ENCODE peak calls at places on chromosome 1, in seven cellular contexts. K is HFF-Myc, V is WTC11, I is Calu3, O is vagina, G is coronary artery, J is BE2C. W is an unnamed sample.

GRCh38 chr1:30226648-30227047 is 496.7 kb downstream of the MATN1 start:
- DNase-seq in K (no peak), V (no peak), I (no peak), O (no peak), G (no peak), J (no peak), W (no peak)

GRCh38 chr1:1925437-1926345 is 6.6 kb upstream of the TMEM52 start:
- DNase-seq in K (no peak), V (no peak), I (no peak), O (no peak), G (no peak), J (no peak), W (no peak)

GRCh38 chr1:9320520-9321479 is 28.1 kb downstream of the SPSB1 start:
- DNase-seq in K (no peak), V (no peak), I (no peak), O (no peak), G (no peak), J (no peak), W (no peak)

GRCh38 chr1:150429805-150430204 is 57.4 kb upstream of the TARS2 start:
- DNase-seq in K (no peak), V (no peak), I (no peak), O (no peak), G (no peak), J (no peak), W (no peak)

GRCh38 chr1:24555591-24556413 is at the start of gene NCMAP:
- DNase-seq in K (no peak), V (peak; percentile 53), I (peak; percentile 83), O (no peak), G (no peak), J (no peak), W (no peak)

GRCh38 chr1:62307516-62308492 is 11.4 kb downstream of the KANK4 start:
- DNase-seq in K (no peak), V (no peak), I (no peak), O (no peak), G (no peak), J (peak; percentile 75), W (no peak)

GRCh38 chr1:91650764-91651163 is 150.1 kb downstream of the CDC7 start:
- DNase-seq in K (peak; percentile 94), V (no peak), I (no peak), O (no peak), G (peak; percentile 91), J (no peak), W (no peak)

GRCh38 chr1:184971522-184972265 is 2.6 kb downstream of the NIBAN1 start:
- DNase-seq in K (no peak), V (no peak), I (no peak), O (no peak), G (no peak), J (no peak), W (no peak)

GRCh38 chr1:170537798-170538503 is 6.0 kb downstream of the GORAB start:
- DNase-seq in K (no peak), V (no peak), I (peak; percentile 20), O (no peak), G (no peak), J (no peak), W (no peak)

GRCh38 chr1:248102847-248103246 is 7.9 kb downstream of the OR2L13 start:
- DNase-seq in K (no peak), V (no peak), I (no peak), O (no peak), G (no peak), J (no peak), W (no peak)

GRCh38 chr1:15178571-15179484 is 25.3 kb downstream of the TMEM51 start:
- DNase-seq in K (peak; percentile 88), V (no peak), I (peak; percentile 43), O (no peak), G (no peak), J (no peak), W (no peak)

GRCh38 chr1:16248603-16249534 is 11.9 kb upstream of the CPLANE2 start:
- DNase-seq in K (peak; percentile 39), V (no peak), I (peak; percentile 65), O (no peak), G (peak; percentile 94), J (peak; percentile 88), W (peak; percentile 59)

GRCh38 chr1:172469717-172470116 is 25.8 kb upstream of the PIGC start:
- DNase-seq in K (no peak), V (no peak), I (no peak), O (no peak), G (no peak), J (no peak), W (no peak)

GRCh38 chr1:61208815-61209214 is 126.5 kb downstream of the NFIA start:
- DNase-seq in K (no peak), V (no peak), I (no peak), O (no peak), G (no peak), J (no peak), W (no peak)

GRCh38 chr1:61207416-61207815 is 125.1 kb downstream of the NFIA start:
- DNase-seq in K (no peak), V (no peak), I (no peak), O (no peak), G (no peak), J (no peak), W (no peak)

GRCh38 chr1:61213612-61214011 is 131.3 kb downstream of the NFIA start:
- DNase-seq in K (no peak), V (no peak), I (no peak), O (no peak), G (no peak), J (no peak), W (no peak)

GRCh38 chr1:61208172-61208571 is 125.8 kb downstream of the NFIA start:
- DNase-seq in K (no peak), V (no peak), I (no peak), O (no peak), G (no peak), J (no peak), W (no peak)

DNA sequence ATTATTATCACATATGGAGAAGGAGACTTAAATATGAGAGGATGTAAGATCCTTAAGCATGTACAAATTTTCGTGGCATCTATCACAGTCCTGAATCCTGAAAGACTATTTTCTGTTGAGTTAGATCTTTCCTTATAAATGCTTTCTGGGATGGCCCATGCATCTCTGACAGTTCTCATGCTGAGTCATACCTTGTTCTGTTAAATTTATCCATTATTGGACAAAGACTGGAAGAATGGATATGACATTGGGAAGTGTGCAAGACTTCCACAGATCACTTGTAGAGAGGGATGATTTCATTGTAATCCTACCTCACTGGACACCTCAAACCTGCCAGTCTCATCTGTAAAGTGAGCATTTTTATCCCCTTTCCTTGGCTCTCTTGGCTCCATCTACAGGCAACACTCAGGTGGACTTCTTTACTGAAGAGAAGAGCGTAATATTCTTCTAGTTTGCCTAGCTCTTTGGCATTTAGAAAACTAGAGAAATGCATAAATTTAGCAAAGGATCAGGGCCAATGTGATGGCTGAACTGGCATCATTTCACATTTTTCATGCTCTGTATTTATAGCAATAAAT is 128.2 kb downstream of the NFIA start:
- DNase-seq in K (no peak), V (no peak), I (no peak), O (no peak), G (no peak), J (no peak), W (no peak)
- TF ChIP-seq CTCF in K (no peak), V (no peak), I (no peak), O (no peak), G (no peak), J (peak; percentile 15), W (no peak)

GRCh38 chr1:207336559-207337467 is 15.3 kb downstream of the CD55 start:
- DNase-seq in K (no peak), V (no peak), I (peak; percentile 22), O (no peak), G (no peak), J (no peak), W (peak; percentile 74)

GRCh38 chr1:207333620-207334019 is 12.1 kb downstream of the CD55 start:
- DNase-seq in K (no peak), V (no peak), I (no peak), O (no peak), G (no peak), J (no peak), W (no peak)

GRCh38 chr1:207335695-207336363 is 14.4 kb downstream of the CD55 start:
- DNase-seq in K (no peak), V (no peak), I (no peak), O (no peak), G (no peak), J (no peak), W (peak; percentile 11)
- TF ChIP-seq CTCF in K (no peak), V (no peak), I (no peak), O (no peak), G (no peak), J (peak; percentile 11), W (peak; percentile 29)

GRCh38 chr1:159832309-159832708 is 5.6 kb downstream of the SLAMF8 start:
- DNase-seq in K (no peak), V (no peak), I (no peak), O (no peak), G (no peak), J (no peak), W (no peak)

GRCh38 chr1:159839135-159839849 is 12.6 kb downstream of the SLAMF8 start:
- DNase-seq in K (no peak), V (no peak), I (no peak), O (no peak), G (no peak), J (no peak), W (no peak)

GRCh38 chr1:159835366-159835765 is 8.7 kb downstream of the SLAMF8 start:
- DNase-seq in K (no peak), V (no peak), I (no peak), O (no peak), G (no peak), J (no peak), W (no peak)

GRCh38 chr1:159838715-159839114 is 12.0 kb downstream of the SLAMF8 start:
- DNase-seq in K (no peak), V (no peak), I (no peak), O (no peak), G (no peak), J (no peak), W (no peak)

DNA sequence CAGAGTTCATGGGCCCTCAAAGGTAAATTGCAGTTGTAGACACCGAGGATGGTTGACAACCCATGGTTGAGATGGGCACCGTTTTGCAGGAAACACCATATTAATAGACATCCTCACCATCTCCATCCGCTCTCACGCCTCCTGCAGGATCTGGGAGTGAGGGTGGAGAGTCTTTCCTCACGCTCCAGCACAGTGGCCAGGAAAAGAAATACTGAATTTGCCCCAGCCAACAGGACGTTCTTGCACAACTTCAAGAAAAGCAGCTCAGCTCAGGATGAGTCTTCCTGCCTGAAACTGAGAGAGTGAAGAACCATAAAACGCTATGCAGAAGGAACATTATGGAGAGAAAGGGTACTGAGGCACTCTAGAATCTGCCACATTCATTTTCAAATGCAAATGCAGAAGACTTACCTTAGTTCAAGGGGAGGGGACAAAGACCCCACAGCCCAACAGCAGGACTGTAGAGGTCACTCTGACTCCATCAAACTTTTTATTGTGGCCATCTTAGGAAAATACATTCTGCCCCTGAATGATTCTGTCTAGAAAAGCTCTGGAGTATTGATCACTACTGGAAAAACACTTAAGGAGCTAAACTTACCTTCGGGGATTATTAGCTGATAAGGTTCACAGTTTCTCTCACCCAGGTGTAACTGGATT is 9.3 kb downstream of the SLAMF8 start:
- DNase-seq in K (no peak), V (no peak), I (no peak), O (no peak), G (no peak), J (no peak), W (no peak)
- TF ChIP-seq CTCF in K (no peak), V (no peak), I (no peak), O (no peak), G (no peak), J (peak; percentile 44), W (peak; percentile 27)

DNA sequence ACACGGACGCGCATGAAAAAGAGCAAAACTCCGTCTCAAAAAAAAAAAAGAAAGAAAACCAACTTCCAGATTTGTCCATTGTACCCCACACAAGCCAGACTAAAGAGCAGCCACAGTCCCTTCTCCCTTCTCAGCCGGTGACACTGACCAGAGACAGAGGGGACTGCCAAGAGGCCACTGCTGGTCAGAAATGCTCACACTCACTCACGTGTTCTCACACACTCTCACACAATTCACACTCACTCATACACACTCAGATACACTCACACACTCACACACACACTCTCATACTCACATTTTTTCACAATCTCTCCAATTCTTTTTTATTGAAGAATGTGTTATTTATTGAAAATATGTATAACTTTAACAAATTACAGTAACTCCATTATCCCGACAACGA is 90.8 kb upstream of the RAB4A start:
- DNase-seq in K (no peak), V (no peak), I (no peak), O (no peak), G (no peak), J (no peak), W (no peak)
- TF ChIP-seq CTCF in K (no peak), V (no peak), I (no peak), O (no peak), G (no peak), J (no peak), W (no peak)